ENCODE peak calls at places on chromosomes 5 and 9, in five cellular contexts. F is GM12891, B is HepG2, P is H1, U is GM12878. N is an unnamed sample.

GRCh38 chr5:39187873-39188731 is 31.3 kb downstream of the FYB1 start:
- DNase-seq in F (no peak), B (no peak), P (no peak), U (no peak), N (no peak)

GRCh38 chr9:35000535-35001284 is 11.2 kb downstream of the DNAJB5 start:
- DNase-seq in F (no peak), B (no peak), P (no peak), U (no peak), N (no peak)

GRCh38 chr5:150710165-150710564 is 9.3 kb upstream of the RBM22 start:
- DNase-seq in F (no peak), B (no peak), P (no peak), U (no peak), N (no peak)

GRCh38 chr9:6068983-6069382 is 53.6 kb upstream of the RANBP6 start:
- DNase-seq in F (no peak), B (no peak), P (no peak), U (peak), N (peak)

GRCh38 chr5:83255268-83255667 is 177.9 kb downstream of the XRCC4 start:
- DNase-seq in F (no peak), B (no peak), P (no peak), U (no peak), N (no peak)

GRCh38 chr5:59584858-59585846 is 308.4 kb downstream of the PDE4D start:
- DNase-seq in F (no peak), B (no peak), P (no peak), U (no peak), N (no peak)

GRCh38 chr5:173891367-173891766 is 3.2 kb downstream of the CPEB4 start:
- DNase-seq in F (no peak), B (no peak), P (no peak), U (no peak), N (no peak)

GRCh38 chr5:108681079-108681921 is 66.4 kb upstream of the FER start:
- DNase-seq in F (peak), B (peak), P (no peak), U (peak), N (peak)

GRCh38 chr9:123929870-123930831 is at the start of gene DENND1A:
- DNase-seq in F (peak), B (peak), P (no peak), U (no peak), N (peak)

GRCh38 chr9:29806941-29807625 is 2233.8 kb upstream of the C9orf72 start:
- DNase-seq in F (no peak), B (no peak), P (no peak), U (no peak), N (no peak)

GRCh38 chr9:2655411-2655901 is 33.9 kb downstream of the VLDLR start:
- DNase-seq in F (no peak), B (no peak), P (no peak), U (no peak), N (no peak)

GRCh38 chr5:1638658-1639400 is 115.1 kb upstream of the LPCAT1 start:
- DNase-seq in F (no peak), B (no peak), P (no peak), U (no peak), N (no peak)

GRCh38 chr5:107359033-107359915 is 311.5 kb downstream of the EFNA5 start:
- DNase-seq in F (no peak), B (no peak), P (no peak), U (no peak), N (no peak)

GRCh38 chr9:127776195-127776918 is 2.1 kb downstream of the SH2D3C start:
- DNase-seq in F (peak), B (no peak), P (no peak), U (no peak), N (peak)

GRCh38 chr9:70554881-70555280 is 140.4 kb upstream of the KLF9 start:
- DNase-seq in F (no peak), B (no peak), P (no peak), U (no peak), N (no peak)

GRCh38 chr5:124728331-124729307 is 17.8 kb downstream of the ZNF608 start:
- DNase-seq in F (no peak), B (no peak), P (no peak), U (no peak), N (no peak)

GRCh38 chr9:893843-894420 is 52.4 kb downstream of the DMRT1 start:
- DNase-seq in F (peak), B (peak), P (peak), U (peak), N (peak)

GRCh38 chr9:14321517-14322125 is 7.7 kb upstream of the NFIB start:
- DNase-seq in F (no peak), B (no peak), P (no peak), U (no peak), N (no peak)

GRCh38 chr9:98373622-98374021 is 118.2 kb upstream of the TBC1D2 start:
- DNase-seq in F (no peak), B (no peak), P (no peak), U (no peak), N (no peak)

GRCh38 chr9:22969350-22969979 is 522.8 kb downstream of the DMRTA1 start:
- DNase-seq in F (no peak), B (no peak), P (no peak), U (no peak), N (no peak)

GRCh38 chr5:66223637-66224036 is 79.5 kb downstream of the SREK1 start:
- DNase-seq in F (no peak), B (no peak), P (no peak), U (no peak), N (no peak)

GRCh38 chr9:101536351-101536750 is 2.7 kb downstream of the RNF20 start:
- DNase-seq in F (no peak), B (no peak), P (no peak), U (no peak), N (no peak)

GRCh38 chr5:55633574-55634203 is 78.4 kb downstream of the SLC38A9 start:
- DNase-seq in F (no peak), B (no peak), P (no peak), U (no peak), N (no peak)

GRCh38 chr9:94057918-94058317 is 26.3 kb upstream of the PTPDC1 start:
- DNase-seq in F (no peak), B (no peak), P (no peak), U (no peak), N (no peak)

GRCh38 chr5:73950441-73950873 is 324.5 kb downstream of the ARHGEF28 start:
- DNase-seq in F (no peak), B (no peak), P (no peak), U (no peak), N (no peak)

GRCh38 chr5:17398439-17398838 is 99.6 kb upstream of the TAF11L2 start:
- DNase-seq in F (no peak), B (no peak), P (no peak), U (no peak), N (no peak)

GRCh38 chr9:131839281-131840084 is 99.6 kb upstream of the RAPGEF1 start:
- DNase-seq in F (no peak), B (no peak), P (no peak), U (no peak), N (no peak)

GRCh38 chr5:96633820-96634219 is 28.4 kb upstream of the CAST start:
- DNase-seq in F (no peak), B (no peak), P (no peak), U (no peak), N (no peak)

DNA sequence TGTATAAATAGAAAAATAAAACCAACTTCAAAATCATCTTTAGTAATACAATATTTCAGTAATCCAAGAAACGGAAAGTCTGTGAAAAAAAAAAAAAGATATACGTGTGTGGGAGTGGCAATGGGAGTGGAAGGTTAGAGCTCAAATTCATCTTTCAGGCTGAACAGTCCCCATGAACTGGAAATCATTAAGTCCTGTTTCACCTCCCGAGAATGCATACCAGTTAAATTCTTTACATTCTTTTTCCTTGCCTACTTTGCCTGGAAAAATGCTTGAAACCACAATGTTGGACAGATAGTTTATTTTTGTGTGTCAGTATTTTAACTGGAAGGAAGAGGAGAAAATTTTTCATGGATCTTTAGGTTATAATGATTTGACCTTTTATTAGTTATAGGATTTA is 166.8 kb downstream of the MUSK start:
- DNase-seq in F (no peak), B (peak), P (no peak), U (no peak), N (no peak)
- TF ChIP-seq TAF1 in F (no peak), B (no peak), P (no peak), U (no peak), N (no peak)

GRCh38 chr5:140150201-140150600 is 24.5 kb downstream of the IGIP start:
- DNase-seq in F (no peak), B (no peak), P (no peak), U (no peak), N (no peak)
- TF ChIP-seq POLR2A in F (no peak), B (no peak), P (no peak), U (no peak), N (no peak)

DNA sequence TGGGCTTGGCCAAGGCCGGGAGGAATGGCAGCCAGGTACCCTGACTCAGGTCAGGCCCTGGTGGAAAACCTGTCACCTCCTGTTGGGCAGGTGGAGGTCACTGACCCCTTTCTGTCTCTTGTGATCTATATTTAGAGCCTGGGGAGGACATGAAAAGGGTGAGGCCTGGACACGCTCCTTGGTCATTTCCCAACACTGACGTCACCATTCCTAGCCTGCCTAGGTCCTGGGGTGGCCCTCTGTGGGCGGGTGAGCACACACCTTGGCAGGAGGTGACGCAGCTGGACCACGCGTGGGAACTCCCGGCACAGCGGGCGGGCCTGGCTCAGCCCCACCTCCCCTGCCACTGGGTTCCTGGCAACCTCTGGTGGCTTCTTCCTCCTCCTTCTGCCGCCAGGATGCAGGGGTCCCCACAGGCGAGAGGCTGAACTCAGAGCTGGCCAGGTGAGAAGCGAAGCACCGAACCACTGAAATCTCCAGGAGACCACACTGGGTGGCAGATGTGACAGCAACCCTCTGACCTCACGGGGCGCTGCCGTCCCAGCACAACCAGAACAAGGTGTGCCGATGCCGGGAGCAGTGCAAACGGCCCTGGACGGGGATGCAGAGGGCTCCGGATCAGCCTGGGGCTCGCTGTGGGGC is 6.4 kb upstream of the RALGDS start:
- DNase-seq in F (no peak), B (no peak), P (no peak), U (no peak), N (no peak)
- TF ChIP-seq TAF1 in F (no peak), B (no peak), P (no peak), U (no peak), N (no peak)

GRCh38 chr5:171438753-171439152 is 19.3 kb downstream of the FGF18 start:
- DNase-seq in F (no peak), B (no peak), P (no peak), U (no peak), N (no peak)
- TF ChIP-seq POLR2A in F (no peak), B (no peak), P (no peak), U (no peak), N (no peak)

GRCh38 chr5:138402640-138403039 is 36.2 kb upstream of the REEP2 start:
- DNase-seq in F (peak), B (no peak), P (no peak), U (no peak), N (no peak)

DNA sequence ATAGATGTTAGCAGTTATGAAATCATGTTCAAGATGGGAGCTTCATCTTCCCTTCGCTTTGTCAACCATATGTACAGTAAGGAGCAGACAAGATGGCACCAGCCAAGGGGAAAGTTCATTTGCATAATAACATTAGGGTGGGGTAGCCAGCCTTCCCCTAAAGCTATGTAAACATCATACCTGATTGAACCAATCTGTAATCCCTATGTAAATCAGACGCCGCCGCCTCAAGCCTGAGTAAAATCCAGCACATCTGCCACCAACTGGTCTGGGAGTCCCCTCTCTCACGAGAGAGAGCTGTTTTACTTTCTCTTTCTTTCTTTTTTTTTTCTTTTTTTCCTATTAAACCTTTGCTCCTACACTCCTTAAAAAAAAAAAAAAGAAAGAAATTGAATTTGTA is 30.8 kb upstream of the REEP2 start:
- DNase-seq in F (peak), B (no peak), P (no peak), U (peak), N (no peak)
- TF ChIP-seq TAF1 in F (no peak), B (no peak), P (no peak), U (no peak), N (no peak)

GRCh38 chr5:181246276-181247050 is 2.8 kb upstream of the RACK1 start:
- DNase-seq in F (peak), B (peak), P (no peak), U (no peak), N (peak)
- TF ChIP-seq POLR2A in F (peak), B (peak), P (peak), U (peak), N (peak)

GRCh38 chr5:72645447-72645846 is 138.2 kb upstream of the ZNF366 start:
- DNase-seq in F (no peak), B (no peak), P (no peak), U (no peak), N (no peak)

GRCh38 chr5:72646467-72646866 is 139.3 kb upstream of the ZNF366 start:
- DNase-seq in F (no peak), B (no peak), P (no peak), U (no peak), N (no peak)

GRCh38 chr5:72649449-72649848 is 142.2 kb upstream of the ZNF366 start:
- DNase-seq in F (no peak), B (no peak), P (no peak), U (no peak), N (no peak)

GRCh38 chr5:72648511-72648910 is 141.3 kb upstream of the ZNF366 start:
- DNase-seq in F (no peak), B (no peak), P (no peak), U (no peak), N (no peak)

GRCh38 chr5:72647806-72648205 is 140.6 kb upstream of the ZNF366 start:
- DNase-seq in F (no peak), B (no peak), P (no peak), U (no peak), N (no peak)
- TF ChIP-seq TAF1 in F (no peak), B (no peak), P (no peak), U (no peak), N (no peak)

GRCh38 chr5:75053286-75054109 is 1.1 kb upstream of the GCNT4 start:
- DNase-seq in F (peak), B (peak), P (no peak), U (no peak), N (peak)
- TF ChIP-seq POLR2A in F (no peak), B (no peak), P (peak), U (no peak), N (no peak)

GRCh38 chr9:95460627-95461164 is 56.1 kb downstream of the PTCH1 start:
- DNase-seq in F (no peak), B (no peak), P (no peak), U (no peak), N (no peak)

GRCh38 chr9:95461448-95462381 is 55.1 kb downstream of the PTCH1 start:
- DNase-seq in F (no peak), B (no peak), P (no peak), U (no peak), N (no peak)

GRCh38 chr9:95462419-95463121 is 54.2 kb downstream of the PTCH1 start:
- DNase-seq in F (peak), B (no peak), P (no peak), U (peak), N (peak)

GRCh38 chr9:95465115-95465514 is 51.7 kb downstream of the PTCH1 start:
- DNase-seq in F (no peak), B (no peak), P (no peak), U (no peak), N (no peak)

GRCh38 chr9:95463145-95464060 is 53.4 kb downstream of the PTCH1 start:
- DNase-seq in F (no peak), B (no peak), P (no peak), U (no peak), N (no peak)
- TF ChIP-seq TAF1 in F (no peak), B (no peak), P (no peak), U (no peak), N (no peak)

N was measured in GM12892.